ENCODE peak calls at places on chromosomes 5 and 9, in four cellular contexts. Z is IMR-90, V is RPMI7951, W is T47D. K is an unnamed sample.

GRCh38 chr9:114592356-114592755 is 4.8 kb downstream of the ATP6V1G1 start:
- DNase-seq in W (peak), V (no peak), Z (peak), K (no peak)

GRCh38 chr9:86093788-86094555 is 5.4 kb downstream of the GOLM1 start:
- DNase-seq in W (peak), Z (peak), V (peak), K (peak)

GRCh38 chr5:68962632-68963484 is 131.0 kb upstream of the SLC30A5 start:
- DNase-seq in Z (peak), V (peak), W (peak), K (peak)

GRCh38 chr9:76419782-76420380 is 25.7 kb upstream of the RFK start:
- DNase-seq in W (peak), Z (no peak), V (peak), K (peak)

GRCh38 chr9:133122935-133123611 is 2.0 kb upstream of the RALGDS start:
- DNase-seq in Z (peak), W (no peak), V (no peak), K (no peak)

GRCh38 chr5:99037668-99038067 is 108.9 kb upstream of the CHD1 start:
- DNase-seq in Z (no peak), V (peak), W (peak), K (no peak)

GRCh38 chr9:113464672-113465271 is 1.2 kb downstream of the RGS3 start:
- DNase-seq in W (no peak), V (no peak), Z (no peak), K (no peak)

GRCh38 chr5:1912951-1913565 is 30.3 kb upstream of the IRX4 start:
- DNase-seq in W (no peak), Z (no peak), V (no peak), K (no peak)

GRCh38 chr9:128429505-128430086 is 8.9 kb downstream of the CERCAM start:
- DNase-seq in W (no peak), V (no peak), Z (no peak), K (peak)

GRCh38 chr9:114284316-114285060 is 38.4 kb upstream of the ORM1 start:
- DNase-seq in W (no peak), Z (no peak), V (no peak), K (no peak)

GRCh38 chr9:120965344-120966004 is 38.9 kb upstream of the TRAF1 start:
- DNase-seq in V (peak), W (no peak), Z (no peak), K (no peak)

GRCh38 chr9:120640380-120640779 is 60.4 kb upstream of the CDK5RAP2 start:
- DNase-seq in V (no peak), Z (no peak), W (no peak), K (no peak)

GRCh38 chr9:75170898-75171360 is 82.6 kb downstream of the OSTF1 start:
- DNase-seq in Z (peak), W (peak), V (peak), K (no peak)

GRCh38 chr5:1660037-1660400 is 136.3 kb upstream of the LPCAT1 start:
- DNase-seq in W (no peak), V (no peak), Z (no peak), K (no peak)

GRCh38 chr5:135127604-135128240 is 93.7 kb upstream of the PITX1 start:
- DNase-seq in Z (peak), W (no peak), V (peak), K (no peak)

GRCh38 chr5:60997721-60998120 is 52.7 kb downstream of the NDUFAF2 start:
- DNase-seq in V (no peak), Z (no peak), W (no peak), K (no peak)

K was measured in HuH-7.